ENCODE peak calls at places on chromosomes 3 and 15, in ten cellular contexts. L is AG09309, J is KBM-7, R is stomach, F is AG10803, G is epithelial cell of esophagus, U is GM12865, D is IMR-90, A is NCI-H2081, S is NCI-H1436. M is an unnamed sample.

GRCh38 chr15:25717116-25717755 is 145.9 kb downstream of the ATP10A start:
- DNase-seq in L (no peak), J (no peak), R (no peak), F (peak), G (no peak), U (peak), D (peak), A (no peak), S (no peak), M (peak)

GRCh38 chr3:146125946-146126345 is 35.0 kb downstream of the PLOD2 start:
- DNase-seq in L (peak), J (no peak), R (no peak), F (peak), G (peak), U (no peak), D (peak), A (no peak), S (no peak), M (peak)

GRCh38 chr3:15497984-15498383 is 23.5 kb downstream of the COLQ start:
- DNase-seq in L (no peak), J (no peak), R (no peak), F (no peak), G (no peak), U (no peak), D (no peak), A (no peak), S (no peak), M (no peak)

GRCh38 chr15:63035977-63036376 is 6.6 kb upstream of the TPM1 start:
- DNase-seq in L (no peak), J (no peak), R (no peak), F (no peak), G (no peak), U (no peak), D (no peak), A (no peak), S (no peak), M (no peak)

GRCh38 chr15:41577863-41578735 is 19.1 kb downstream of the TYRO3 start:
- DNase-seq in L (no peak), J (no peak), R (no peak), F (no peak), G (no peak), U (no peak), D (no peak), A (no peak), S (no peak), M (peak)

GRCh38 chr15:67880651-67881182 is 40.9 kb upstream of the RNU6-1 start:
- DNase-seq in L (no peak), J (peak), R (peak), F (no peak), G (peak), U (no peak), D (peak), A (no peak), S (no peak), M (peak)

GRCh38 chr3:78726545-78726944 is 1041.3 kb downstream of the ROBO1 start:
- DNase-seq in L (no peak), J (no peak), R (no peak), F (no peak), G (no peak), U (no peak), D (no peak), A (no peak), S (no peak), M (no peak)

GRCh38 chr15:101305820-101306255 is 10.8 kb upstream of the SNRPA1 start:
- DNase-seq in L (no peak), J (no peak), R (no peak), F (no peak), G (no peak), U (no peak), D (no peak), A (no peak), S (no peak), M (no peak)

GRCh38 chr3:12286927-12287726 is 1.7 kb upstream of the PPARG start:
- DNase-seq in L (no peak), J (no peak), R (peak), F (no peak), G (no peak), U (no peak), D (no peak), A (no peak), S (no peak), M (peak)

GRCh38 chr15:37101634-37102314 is 1.4 kb upstream of the MEIS2 start:
- DNase-seq in L (no peak), J (peak), R (peak), F (peak), G (peak), U (peak), D (peak), A (peak), S (peak), M (peak)

GRCh38 chr15:37143351-37143750 is 43.0 kb upstream of the MEIS2 start:
- DNase-seq in L (no peak), J (no peak), R (no peak), F (no peak), G (no peak), U (no peak), D (no peak), A (no peak), S (no peak), M (no peak)

GRCh38 chr3:1439395-1439794 is 346.6 kb downstream of the CNTN6 start:
- DNase-seq in L (no peak), J (peak), R (peak), F (no peak), G (no peak), U (peak), D (no peak), A (no peak), S (no peak), M (no peak)